ENCODE peak calls at places on chromosomes 5 and 9, in four cellular contexts. One of them, this sample, is unnamed. For H3K4me1, the result is how much of the 10 kb centered on the place peaks cover.

GRCh38 chr5:84487963-84488362 is 103.3 kb upstream of the EDIL3 start:
- DNase-seq in PC-9: no peak
- DNase-seq in pancreas: no peak
- DNase-seq in aorta: peak
- DNase-seq in this sample: peak

GRCh38 chr5:181173027-181173419 is 25.6 kb downstream of the OR2V2 start:
- DNase-seq in aorta: no peak
- DNase-seq in pancreas: no peak
- DNase-seq in PC-9: no peak
- DNase-seq in this sample: no peak

GRCh38 chr5:150302301-150303069 is at the start of gene ARSI:
- DNase-seq in pancreas: peak
- DNase-seq in aorta: peak
- DNase-seq in PC-9: no peak
- DNase-seq in this sample: peak

GRCh38 chr5:99063737-99064136 is 134.9 kb upstream of the CHD1 start:
- DNase-seq in aorta: no peak
- DNase-seq in PC-9: no peak
- DNase-seq in pancreas: no peak
- DNase-seq in this sample: no peak

GRCh38 chr9:81266674-81267073 is 422.7 kb downstream of the TLE1 start:
- DNase-seq in pancreas: no peak
- DNase-seq in PC-9: peak
- DNase-seq in aorta: no peak
- DNase-seq in this sample: no peak

GRCh38 chr9:16252631-16253030 is 617.8 kb downstream of the BNC2 start:
- DNase-seq in aorta: no peak
- DNase-seq in PC-9: no peak
- DNase-seq in pancreas: no peak
- DNase-seq in this sample: no peak

GRCh38 chr5:112270299-112271293 is 148.5 kb downstream of the EPB41L4A start:
- DNase-seq in pancreas: no peak
- DNase-seq in aorta: no peak
- DNase-seq in PC-9: no peak
- DNase-seq in this sample: no peak

GRCh38 chr5:76325876-76326491 is 77.1 kb upstream of the IQGAP2 start:
- DNase-seq in PC-9: no peak
- DNase-seq in pancreas: no peak
- DNase-seq in aorta: no peak
- DNase-seq in this sample: no peak

GRCh38 chr9:98144631-98145030 is 25.6 kb upstream of the TRIM14 start:
- DNase-seq in aorta: no peak
- DNase-seq in PC-9: no peak
- DNase-seq in pancreas: no peak
- DNase-seq in this sample: no peak

GRCh38 chr5:128349044-128349629 is 188.9 kb downstream of the FBN2 start:
- DNase-seq in PC-9: peak
- DNase-seq in pancreas: no peak
- DNase-seq in aorta: no peak
- DNase-seq in this sample: no peak

GRCh38 chr9:136721339-136722092 is 9.1 kb downstream of the DIPK1B start:
- DNase-seq in aorta: no peak
- DNase-seq in PC-9: no peak
- DNase-seq in pancreas: no peak
- DNase-seq in this sample: peak

GRCh38 chr9:97140566-97140965 is 101.6 kb upstream of the CTSV start:
- DNase-seq in aorta: no peak
- DNase-seq in pancreas: no peak
- DNase-seq in PC-9: no peak
- DNase-seq in this sample: no peak

GRCh38 chr5:1654786-1655495 is 131.2 kb upstream of the LPCAT1 start:
- DNase-seq in pancreas: peak
- DNase-seq in PC-9: no peak
- DNase-seq in aorta: no peak
- DNase-seq in this sample: no peak

GRCh38 chr9:108582716-108583115 is 273.1 kb downstream of the ACTL7B start:
- DNase-seq in pancreas: no peak
- DNase-seq in aorta: no peak
- DNase-seq in PC-9: no peak
- DNase-seq in this sample: no peak

GRCh38 chr5:59525957-59526356 is 367.6 kb downstream of the PDE4D start:
- DNase-seq in pancreas: no peak
- DNase-seq in PC-9: no peak
- DNase-seq in aorta: no peak
- DNase-seq in this sample: no peak

GRCh38 chr5:28165116-28165515 is 1126.7 kb upstream of the CDH9 start:
- DNase-seq in aorta: no peak
- DNase-seq in PC-9: no peak
- DNase-seq in pancreas: no peak
- DNase-seq in this sample: no peak

GRCh38 chr5:1538276-1538675 is 14.5 kb upstream of the LPCAT1 start:
- DNase-seq in pancreas: peak
- DNase-seq in aorta: peak
- DNase-seq in PC-9: no peak
- DNase-seq in this sample: no peak

GRCh38 chr5:181037365-181037861 is 2.7 kb upstream of the BTNL9 start:
- DNase-seq in pancreas: no peak
- DNase-seq in PC-9: no peak
- DNase-seq in aorta: no peak
- DNase-seq in this sample: no peak

GRCh38 chr9:132486706-132487350 is 76.8 kb downstream of the CFAP77 start:
- DNase-seq in PC-9: no peak
- DNase-seq in pancreas: no peak
- DNase-seq in aorta: peak
- DNase-seq in this sample: no peak

GRCh38 chr9:21078702-21079101 is 960 bp upstream of the IFNB1 start:
- DNase-seq in aorta: no peak
- DNase-seq in PC-9: no peak
- DNase-seq in pancreas: no peak
- DNase-seq in this sample: no peak

GRCh38 chr5:149549461-149550266 is 1.6 kb downstream of the CSNK1A1 start:
- DNase-seq in pancreas: peak
- DNase-seq in PC-9: no peak
- DNase-seq in aorta: no peak
- DNase-seq in this sample: no peak

GRCh38 chr5:98517559-98517958 is 255.9 kb upstream of the RGMB start:
- DNase-seq in PC-9: no peak
- DNase-seq in pancreas: no peak
- DNase-seq in aorta: no peak
- DNase-seq in this sample: no peak

GRCh38 chr5:137695651-137696428 is 40.0 kb downstream of the KLHL3 start:
- DNase-seq in aorta: no peak
- DNase-seq in pancreas: no peak
- DNase-seq in PC-9: no peak
- DNase-seq in this sample: peak

GRCh38 chr9:84990416-84990815 is 320.9 kb downstream of the NTRK2 start:
- DNase-seq in PC-9: no peak
- DNase-seq in aorta: no peak
- DNase-seq in pancreas: no peak
- DNase-seq in this sample: no peak

GRCh38 chr9:121059998-121060636 is 10.0 kb upstream of the C5 start:
- DNase-seq in pancreas: no peak
- DNase-seq in aorta: no peak
- DNase-seq in PC-9: peak
- DNase-seq in this sample: no peak

GRCh38 chr5:141713616-141714309 is 31.7 kb upstream of the ARAP3 start:
- DNase-seq in pancreas: no peak
- DNase-seq in aorta: no peak
- DNase-seq in PC-9: peak
- DNase-seq in this sample: no peak

GRCh38 chr9:125444956-125445506 is 183.4 kb downstream of the GAPVD1 start:
- DNase-seq in aorta: no peak
- DNase-seq in PC-9: no peak
- DNase-seq in pancreas: no peak
- DNase-seq in this sample: no peak

GRCh38 chr9:125442471-125442870 is 180.8 kb downstream of the GAPVD1 start:
- DNase-seq in aorta: no peak
- DNase-seq in PC-9: no peak
- DNase-seq in pancreas: no peak
- DNase-seq in this sample: no peak

GRCh38 chr9:125440411-125440810 is 178.8 kb downstream of the GAPVD1 start:
- DNase-seq in aorta: no peak
- DNase-seq in PC-9: no peak
- DNase-seq in pancreas: no peak
- DNase-seq in this sample: peak

GRCh38 chr9:125444166-125444565 is 182.5 kb downstream of the GAPVD1 start:
- DNase-seq in aorta: no peak
- DNase-seq in PC-9: no peak
- DNase-seq in pancreas: no peak
- DNase-seq in this sample: no peak

GRCh38 chr9:125443367-125443766 is 181.7 kb downstream of the GAPVD1 start:
- DNase-seq in aorta: no peak
- DNase-seq in PC-9: no peak
- DNase-seq in pancreas: no peak
- DNase-seq in this sample: no peak
- H3K4me1 ChIP-seq in aorta: under half
- H3K4me1 ChIP-seq in PC-9: under half
- H3K4me1 ChIP-seq in pancreas: under half
- H3K4me1 ChIP-seq in this sample: under half

DNA sequence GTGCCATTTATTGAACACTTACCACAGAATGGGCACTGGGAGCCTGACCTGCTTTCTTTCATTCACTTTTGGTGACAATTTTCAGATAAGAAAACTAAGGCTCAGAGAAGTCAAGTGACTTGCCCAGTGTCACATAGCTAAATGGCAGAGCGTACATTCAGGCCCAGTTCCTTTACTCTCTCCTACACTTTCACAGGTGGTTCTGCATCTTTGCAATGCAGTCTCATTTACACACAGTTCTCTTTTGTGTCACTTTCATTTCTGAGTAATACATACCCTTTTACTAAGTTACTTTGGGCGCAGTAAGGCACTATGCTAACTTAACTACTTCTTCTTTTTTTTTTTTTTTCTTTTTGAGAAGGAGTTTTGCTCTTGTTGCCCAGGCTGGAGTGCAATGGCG is 8.3 kb downstream of the NFIL3 start:
- DNase-seq in aorta: no peak
- DNase-seq in PC-9: no peak
- DNase-seq in pancreas: no peak
- DNase-seq in this sample: no peak
- H3K4me1 ChIP-seq in aorta: under half
- H3K4me1 ChIP-seq in PC-9: half or more
- H3K4me1 ChIP-seq in pancreas: under half
- H3K4me1 ChIP-seq in this sample: under half

GRCh38 chr9:131237931-131238401 is 38.3 kb downstream of the FAM78A start:
- DNase-seq in PC-9: peak
- DNase-seq in pancreas: peak
- DNase-seq in aorta: peak
- DNase-seq in this sample: peak
- H3K4me1 ChIP-seq in PC-9: under half
- H3K4me1 ChIP-seq in pancreas: under half
- H3K4me1 ChIP-seq in aorta: under half
- H3K4me1 ChIP-seq in this sample: under half

DNA sequence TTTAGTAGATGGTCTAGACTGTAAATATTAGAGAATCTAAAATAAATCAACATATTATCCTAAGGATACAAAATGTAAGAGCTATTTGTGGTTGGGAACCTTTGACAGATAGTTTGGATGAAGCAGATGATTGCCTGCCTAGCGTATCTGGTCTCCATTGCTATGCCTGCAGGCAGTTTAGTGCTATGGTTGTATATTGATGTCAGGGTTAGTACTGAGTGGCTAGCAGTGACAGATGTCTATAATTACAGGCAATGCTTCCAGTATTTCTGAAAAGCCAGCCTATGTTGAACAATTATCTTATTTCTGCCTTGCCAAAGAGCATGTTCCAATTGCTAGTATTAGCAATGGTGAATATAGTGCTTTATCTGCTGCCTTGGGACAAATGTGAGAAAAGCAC is 151.3 kb upstream of the TLX3 start:
- DNase-seq in pancreas: no peak
- DNase-seq in PC-9: no peak
- DNase-seq in aorta: no peak
- DNase-seq in this sample: no peak
- H3K4me1 ChIP-seq in pancreas: under half
- H3K4me1 ChIP-seq in PC-9: under half
- H3K4me1 ChIP-seq in aorta: under half
- H3K4me1 ChIP-seq in this sample: under half

DNA sequence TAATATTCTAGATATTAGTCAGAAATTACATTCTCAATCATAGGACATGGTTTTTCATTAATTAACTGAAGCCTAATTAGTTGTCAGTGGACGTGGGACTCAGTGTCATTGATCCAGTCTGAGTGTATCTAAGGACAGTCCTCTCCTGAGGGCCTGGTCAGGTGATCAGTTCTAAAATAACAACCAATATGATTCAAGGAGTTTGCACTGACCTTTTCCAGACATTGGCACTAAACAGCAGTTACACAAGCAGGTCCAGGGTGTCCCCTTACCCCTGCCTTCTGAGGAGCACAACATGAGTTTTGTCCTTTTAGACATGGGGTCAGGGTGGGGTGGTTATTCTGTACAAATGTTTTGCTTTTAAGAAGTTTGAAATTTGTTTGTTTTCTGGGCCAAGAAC is 97.8 kb downstream of the CMYA5 start:
- DNase-seq in PC-9: no peak
- DNase-seq in aorta: no peak
- DNase-seq in pancreas: no peak
- DNase-seq in this sample: no peak
- H3K4me1 ChIP-seq in PC-9: under half
- H3K4me1 ChIP-seq in aorta: under half
- H3K4me1 ChIP-seq in pancreas: under half
- H3K4me1 ChIP-seq in this sample: under half

GRCh38 chr5:115532517-115532916 is 12.1 kb downstream of the FEM1C start:
- DNase-seq in PC-9: peak
- DNase-seq in aorta: no peak
- DNase-seq in pancreas: no peak
- DNase-seq in this sample: no peak

GRCh38 chr5:115530426-115530825 is 14.1 kb downstream of the FEM1C start:
- DNase-seq in pancreas: no peak
- DNase-seq in aorta: no peak
- DNase-seq in PC-9: no peak
- DNase-seq in this sample: no peak

GRCh38 chr5:115531787-115532367 is 12.7 kb downstream of the FEM1C start:
- DNase-seq in aorta: no peak
- DNase-seq in pancreas: no peak
- DNase-seq in PC-9: no peak
- DNase-seq in this sample: no peak

GRCh38 chr5:115531380-115531779 is 13.2 kb downstream of the FEM1C start:
- DNase-seq in pancreas: no peak
- DNase-seq in PC-9: no peak
- DNase-seq in aorta: no peak
- DNase-seq in this sample: no peak

DNA sequence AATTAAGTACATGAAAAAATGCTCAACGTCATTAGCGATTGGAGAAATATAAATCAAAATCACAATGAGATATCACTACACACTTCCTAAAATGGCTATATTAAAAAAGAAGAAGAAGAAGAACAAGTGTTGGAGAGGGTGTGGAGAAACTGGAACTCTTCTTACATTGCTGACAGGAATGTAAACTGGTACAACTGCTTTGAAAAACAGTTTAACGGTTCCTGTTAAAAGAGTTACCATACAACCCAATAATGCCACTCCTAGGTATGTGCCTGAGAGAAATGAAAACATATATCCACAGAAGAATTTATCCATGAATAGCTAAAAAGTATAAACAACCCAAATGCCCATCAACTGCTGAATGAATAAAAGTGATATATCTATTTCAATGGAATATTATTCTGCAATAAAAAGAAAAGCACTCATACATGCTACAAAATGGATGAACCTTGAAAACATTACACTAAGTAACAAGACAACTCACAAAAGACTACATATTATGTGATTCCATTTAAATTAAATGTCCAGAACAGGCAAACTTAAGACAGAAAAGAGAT is 9.0 kb downstream of the FEM1C start:
- DNase-seq in PC-9: no peak
- DNase-seq in pancreas: no peak
- DNase-seq in aorta: no peak
- DNase-seq in this sample: no peak
- H3K4me1 ChIP-seq in PC-9: half or more
- H3K4me1 ChIP-seq in pancreas: under half
- H3K4me1 ChIP-seq in aorta: under half
- H3K4me1 ChIP-seq in this sample: under half

This sample was measured in right cardiac atrium.